ENCODE peak calls at places on chromosomes 7 and 10, in seven cellular contexts. M, V, A, U, O, D and F are unnamed samples.
A peak's percentile ranks its signal among the peaks of the same experiment; 100 is the strongest.

GRCh38 chr10:75096749-75097148 is 14.7 kb upstream of the SAMD8 start:
- DNase-seq in M (no peak), V (no peak), A (no peak), U (no peak), O (no peak), D (no peak), F (no peak)

GRCh38 chr10:122354391-122354790 is 20.1 kb upstream of the PLEKHA1 start:
- DNase-seq in M (no peak), V (no peak), A (no peak), U (no peak), O (no peak), D (no peak), F (no peak)

GRCh38 chr7:156111-157007 is 36.0 kb upstream of the FAM20C start:
- DNase-seq in M (peak; percentile 59), V (no peak), A (no peak), U (no peak), O (peak; percentile 44), D (no peak), F (no peak)

GRCh38 chr7:115271332-115272235 is 349.7 kb downstream of the MDFIC start:
- DNase-seq in M (no peak), V (peak; percentile 4), A (no peak), U (no peak), O (no peak), D (peak; percentile 21), F (no peak)

GRCh38 chr7:66321283-66321682 is 116.1 kb downstream of the TPST1 start:
- DNase-seq in M (no peak), V (no peak), A (peak; percentile 43), U (no peak), O (no peak), D (peak; percentile 16), F (no peak)

GRCh38 chr10:95745487-95745886 is 10.5 kb upstream of the ENTPD1 start:
- DNase-seq in M (no peak), V (no peak), A (no peak), U (no peak), O (no peak), D (no peak), F (no peak)

GRCh38 chr10:46555713-46556514 is 544 bp downstream of the GPRIN2 start:
- DNase-seq in M (peak; percentile 69), V (no peak), A (peak; percentile 73), U (peak; percentile 37), O (peak; percentile 73), D (peak; percentile 6), F (peak; percentile 67)

GRCh38 chr10:99396471-99396870 is 34.0 kb downstream of the GOT1 start:
- DNase-seq in M (no peak), V (peak; percentile 70), A (peak; percentile 36), U (no peak), O (no peak), D (no peak), F (no peak)

GRCh38 chr7:84256481-84256880 is 61.9 kb upstream of the SEMA3A start:
- DNase-seq in M (no peak), V (no peak), A (no peak), U (no peak), O (no peak), D (no peak), F (no peak)

GRCh38 chr10:25820496-25821415 is 113.3 kb upstream of the MYO3A start:
- DNase-seq in M (no peak), V (no peak), A (no peak), U (no peak), O (no peak), D (no peak), F (no peak)

GRCh38 chr10:86693289-86693688 is 25.0 kb downstream of the LDB3 start:
- DNase-seq in M (no peak), V (no peak), A (no peak), U (no peak), O (no peak), D (no peak), F (no peak)

GRCh38 chr7:37359662-37360444 is 88.8 kb downstream of the ELMO1 start:
- DNase-seq in M (no peak), V (no peak), A (no peak), U (peak; percentile 13), O (no peak), D (no peak), F (no peak)

GRCh38 chr7:39566056-39566921 is at the start of gene YAE1:
- DNase-seq in M (peak; percentile 89), V (peak; percentile 90), A (peak; percentile 86), U (peak; percentile 87), O (peak; percentile 86), D (peak; percentile 60), F (peak; percentile 79)

GRCh38 chr7:99369767-99370353 is 4.7 kb upstream of the ARPC1B start:
- DNase-seq in M (no peak), V (peak; percentile 44), A (no peak), U (no peak), O (peak; percentile 18), D (no peak), F (no peak)

GRCh38 chr7:130904792-130905191 is 170.8 kb upstream of the KLF14 start:
- DNase-seq in M (no peak), V (peak; percentile 30), A (no peak), U (no peak), O (no peak), D (no peak), F (no peak)

GRCh38 chr10:70761031-70761601 is 24.1 kb downstream of the TBATA start:
- DNase-seq in M (peak; percentile 54), V (peak; percentile 35), A (peak; percentile 52), U (peak; percentile 56), O (peak; percentile 41), D (no peak), F (no peak)

GRCh38 chr10:4763960-4764428 is 62.0 kb upstream of the AKR1E2 start:
- DNase-seq in M (no peak), V (peak; percentile 88), A (no peak), U (no peak), O (no peak), D (no peak), F (no peak)

GRCh38 chr7:155913311-155913710 is 101.0 kb upstream of the SHH start:
- DNase-seq in M (no peak), V (no peak), A (no peak), U (no peak), O (no peak), D (no peak), F (no peak)

GRCh38 chr10:119246862-119247549 is 39.6 kb downstream of the GRK5 start:
- DNase-seq in M (peak; percentile 84), V (peak; percentile 89), A (no peak), U (no peak), O (peak; percentile 55), D (no peak), F (no peak)
- H3K27ac ChIP-seq in M (peak overlapping the region; percentile 72), V (peak overlapping the region; percentile 67), A (peak overlapping the region; percentile 62), U (no peak overlapping the region), O (peak overlapping the region; percentile 81), D (peak overlapping the region; percentile 30), F (peak overlapping the region; percentile 83)

GRCh38 chr7:128840326-128841170 is 10.3 kb downstream of the FLNC start:
- DNase-seq in M (no peak), V (no peak), A (no peak), U (no peak), O (no peak), D (no peak), F (no peak)

GRCh38 chr7:128841961-128842673 is 11.9 kb downstream of the FLNC start:
- DNase-seq in M (no peak), V (peak; percentile 75), A (no peak), U (peak; percentile 67), O (peak; percentile 63), D (no peak), F (peak; percentile 49)

GRCh38 chr7:128839751-128840177 is 9.6 kb downstream of the FLNC start:
- DNase-seq in M (no peak), V (no peak), A (no peak), U (no peak), O (peak; percentile 38), D (no peak), F (no peak)

GRCh38 chr7:128842674-128843641 is 12.8 kb downstream of the FLNC start:
- DNase-seq in M (no peak), V (no peak), A (no peak), U (no peak), O (peak; percentile 38), D (no peak), F (no peak)

GRCh38 chr7:128841171-128841690 is 11.0 kb downstream of the FLNC start:
- DNase-seq in M (no peak), V (no peak), A (no peak), U (no peak), O (peak; percentile 46), D (no peak), F (no peak)
- H3K36me3 ChIP-seq in M (peaks cover 91% of the 10 kb centered on the region), V (peaks cover 87% of the 10 kb centered on the region), A (no peaks in the 10 kb centered on the region), U (peaks cover 96% of the 10 kb centered on the region), O (no peaks in the 10 kb centered on the region), D (no peaks in the 10 kb centered on the region), F (no peaks in the 10 kb centered on the region)

GRCh38 chr10:73910764-73911552 is at the start of gene PLAU:
- DNase-seq in M (peak; percentile 75), V (peak; percentile 65), A (peak; percentile 59), U (peak; percentile 69), O (peak; percentile 80), D (peak; percentile 25), F (peak; percentile 47)

GRCh38 chr10:73909716-73910115 is 1.2 kb upstream of the PLAU start:
- DNase-seq in M (no peak), V (no peak), A (no peak), U (no peak), O (no peak), D (no peak), F (no peak)

GRCh38 chr10:73908853-73909611 is 1.9 kb upstream of the PLAU start:
- DNase-seq in M (peak; percentile 76), V (peak; percentile 96), A (peak; percentile 68), U (no peak), O (peak; percentile 65), D (no peak), F (peak; percentile 45)

GRCh38 chr10:73911553-73912004 is 647 bp downstream of the PLAU start:
- DNase-seq in M (no peak), V (peak; percentile 14), A (no peak), U (no peak), O (no peak), D (no peak), F (no peak)

GRCh38 chr10:73910401-73910763 is 550 bp upstream of the PLAU start:
- DNase-seq in M (no peak), V (no peak), A (no peak), U (peak; percentile 47), O (no peak), D (no peak), F (peak; percentile 74)
- H3K27ac ChIP-seq in M (peak overlapping the region; percentile 81), V (no peak overlapping the region), A (peak overlapping the region; percentile 43), U (no peak overlapping the region), O (peak overlapping the region; percentile 80), D (no peak overlapping the region), F (peak overlapping the region; percentile 82)

GRCh38 chr7:151373599-151373998 is 32.0 kb downstream of the NUB1 start:
- DNase-seq in M (no peak), V (no peak), A (no peak), U (no peak), O (no peak), D (no peak), F (no peak)

GRCh38 chr7:151374726-151375125 is 33.1 kb downstream of the NUB1 start:
- DNase-seq in M (no peak), V (no peak), A (no peak), U (no peak), O (no peak), D (no peak), F (no peak)

GRCh38 chr7:151371266-151371665 is 29.7 kb downstream of the NUB1 start:
- DNase-seq in M (no peak), V (no peak), A (no peak), U (no peak), O (no peak), D (no peak), F (no peak)

GRCh38 chr7:151374139-151374538 is 32.5 kb downstream of the NUB1 start:
- DNase-seq in M (no peak), V (no peak), A (no peak), U (no peak), O (no peak), D (no peak), F (no peak)

GRCh38 chr7:151372612-151373265 is 31.1 kb downstream of the NUB1 start:
- DNase-seq in M (no peak), V (no peak), A (no peak), U (no peak), O (no peak), D (no peak), F (no peak)
- H3K36me3 ChIP-seq in M (peaks cover 74% of the 10 kb centered on the region), V (peaks cover 10% of the 10 kb centered on the region), A (no peaks in the 10 kb centered on the region), U (peaks cover 17% of the 10 kb centered on the region), O (peaks cover 91% of the 10 kb centered on the region), D (peaks cover 21% of the 10 kb centered on the region), F (peaks cover 20% of the 10 kb centered on the region)